ENCODE peak calls at places on chromosomes 1 and 21, in five cellular contexts. D, W, B, C and G are unnamed samples.
A peak's percentile ranks its signal among the peaks of the same experiment; 100 is the strongest.

GRCh38 chr1:217433664-217434063 is 197.2 kb downstream of the GPATCH2 start:
- ATAC-seq in C (no peak), B (no peak), D (no peak), W (no peak), G (no peak)

GRCh38 chr1:221832617-221833016 is 90.7 kb upstream of the DUSP10 start:
- ATAC-seq in C (peak; percentile 76), B (no peak), D (no peak), W (no peak), G (peak; percentile 43)

GRCh38 chr21:42061866-42062542 is 9.1 kb upstream of the UMODL1 start:
- ATAC-seq in B (peak; percentile 86), W (peak; percentile 57), C (no peak), D (peak; percentile 69), G (no peak)

GRCh38 chr1:203507227-203507626 is 13.3 kb downstream of the OPTC start:
- ATAC-seq in D (no peak), W (no peak), C (peak; percentile 37), B (no peak), G (no peak)

GRCh38 chr1:58468612-58469493 is 77.7 kb downstream of the OMA1 start:
- ATAC-seq in C (peak; percentile 80), D (no peak), B (no peak), W (no peak), G (no peak)

GRCh38 chr1:37763791-37764741 is 854 bp downstream of the EPHA10 start:
- ATAC-seq in D (no peak), W (peak; percentile 65), B (no peak), C (no peak), G (peak; percentile 36)

GRCh38 chr1:239909894-239910293 is 181.8 kb upstream of the FMN2 start:
- ATAC-seq in C (no peak), D (no peak), W (no peak), B (peak; percentile 75), G (peak; percentile 87)

GRCh38 chr1:114703242-114703641 is 7.9 kb upstream of the AMPD1 start:
- ATAC-seq in D (no peak), W (no peak), B (no peak), C (no peak), G (no peak)

GRCh38 chr1:168801032-168801745 is 72.2 kb upstream of the DPT start:
- ATAC-seq in W (no peak), C (no peak), B (no peak), D (no peak), G (no peak)

GRCh38 chr1:41849211-41849759 is 69.4 kb downstream of the HIVEP3 start:
- ATAC-seq in C (no peak), W (no peak), D (no peak), B (no peak), G (no peak)